ENCODE peak calls at places on chromosomes 13 and 19, in seven cellular contexts. One of them, this sample, is unnamed.

GRCh38 chr19:881385-882071 is 11.5 kb downstream of the MED16 start:
- DNase-seq in fibroblast of mammary gland: no peak
- DNase-seq in body of pancreas: no peak
- DNase-seq in astrocyte: no peak
- DNase-seq in heart right ventricle: no peak
- DNase-seq in dorsolateral prefrontal cortex: no peak
- DNase-seq in endodermal cell: peak
- DNase-seq in this sample: no peak

GRCh38 chr13:102589291-102589822 is 7.4 kb upstream of the TPP2 start:
- DNase-seq in fibroblast of mammary gland: no peak
- DNase-seq in body of pancreas: no peak
- DNase-seq in astrocyte: no peak
- DNase-seq in heart right ventricle: no peak
- DNase-seq in dorsolateral prefrontal cortex: no peak
- DNase-seq in endodermal cell: no peak
- DNase-seq in this sample: no peak

GRCh38 chr13:60431108-60431700 is 34.2 kb downstream of the TDRD3 start:
- DNase-seq in fibroblast of mammary gland: peak
- DNase-seq in body of pancreas: no peak
- DNase-seq in astrocyte: peak
- DNase-seq in heart right ventricle: no peak
- DNase-seq in dorsolateral prefrontal cortex: no peak
- DNase-seq in endodermal cell: no peak
- DNase-seq in this sample: peak

GRCh38 chr19:8578642-8579265 is 1.5 kb upstream of the MYO1F start:
- DNase-seq in fibroblast of mammary gland: peak
- DNase-seq in body of pancreas: peak
- DNase-seq in astrocyte: no peak
- DNase-seq in heart right ventricle: peak
- DNase-seq in dorsolateral prefrontal cortex: peak
- DNase-seq in endodermal cell: peak
- DNase-seq in this sample: peak

GRCh38 chr13:21611385-21611784 is 7.4 kb upstream of the MICU2 start:
- DNase-seq in fibroblast of mammary gland: no peak
- DNase-seq in body of pancreas: no peak
- DNase-seq in astrocyte: no peak
- DNase-seq in heart right ventricle: no peak
- DNase-seq in dorsolateral prefrontal cortex: no peak
- DNase-seq in endodermal cell: no peak
- DNase-seq in this sample: no peak

GRCh38 chr13:84037937-84038464 is 155.7 kb upstream of the SLITRK1 start:
- DNase-seq in fibroblast of mammary gland: no peak
- DNase-seq in body of pancreas: no peak
- DNase-seq in astrocyte: no peak
- DNase-seq in heart right ventricle: no peak
- DNase-seq in dorsolateral prefrontal cortex: no peak
- DNase-seq in endodermal cell: peak
- DNase-seq in this sample: peak

GRCh38 chr19:16153582-16154336 is 10.3 kb downstream of the HSH2D start:
- DNase-seq in fibroblast of mammary gland: no peak
- DNase-seq in body of pancreas: no peak
- DNase-seq in astrocyte: no peak
- DNase-seq in heart right ventricle: no peak
- DNase-seq in dorsolateral prefrontal cortex: no peak
- DNase-seq in endodermal cell: peak
- DNase-seq in this sample: peak

GRCh38 chr13:74675185-74675584 is 541.0 kb upstream of the KLF12 start:
- DNase-seq in fibroblast of mammary gland: peak
- DNase-seq in body of pancreas: no peak
- DNase-seq in astrocyte: peak
- DNase-seq in heart right ventricle: no peak
- DNase-seq in dorsolateral prefrontal cortex: no peak
- DNase-seq in endodermal cell: no peak
- DNase-seq in this sample: no peak

GRCh38 chr19:16319466-16319865 is 5.2 kb upstream of the KLF2 start:
- DNase-seq in fibroblast of mammary gland: no peak
- DNase-seq in body of pancreas: no peak
- DNase-seq in astrocyte: no peak
- DNase-seq in heart right ventricle: no peak
- DNase-seq in dorsolateral prefrontal cortex: no peak
- DNase-seq in endodermal cell: no peak
- DNase-seq in this sample: no peak

GRCh38 chr19:30862876-30863275 is 486.4 kb downstream of the TSHZ3 start:
- DNase-seq in fibroblast of mammary gland: no peak
- DNase-seq in body of pancreas: no peak
- DNase-seq in astrocyte: no peak
- DNase-seq in heart right ventricle: no peak
- DNase-seq in dorsolateral prefrontal cortex: no peak
- DNase-seq in endodermal cell: peak
- DNase-seq in this sample: no peak

GRCh38 chr19:8697671-8698432 is 743 bp downstream of the ACTL9 start:
- DNase-seq in fibroblast of mammary gland: no peak
- DNase-seq in body of pancreas: no peak
- DNase-seq in astrocyte: no peak
- DNase-seq in heart right ventricle: no peak
- DNase-seq in dorsolateral prefrontal cortex: no peak
- DNase-seq in endodermal cell: peak
- DNase-seq in this sample: no peak

GRCh38 chr19:56837492-56837891 is 3.0 kb downstream of the PEG3 start:
- DNase-seq in fibroblast of mammary gland: peak
- DNase-seq in body of pancreas: peak
- DNase-seq in astrocyte: no peak
- DNase-seq in heart right ventricle: peak
- DNase-seq in dorsolateral prefrontal cortex: peak
- DNase-seq in endodermal cell: no peak
- DNase-seq in this sample: no peak

GRCh38 chr19:51359294-51359693 is 6.9 kb downstream of the ETFB start:
- DNase-seq in fibroblast of mammary gland: peak
- DNase-seq in body of pancreas: no peak
- DNase-seq in astrocyte: peak
- DNase-seq in heart right ventricle: no peak
- DNase-seq in dorsolateral prefrontal cortex: no peak
- DNase-seq in endodermal cell: no peak
- DNase-seq in this sample: no peak

GRCh38 chr19:14073925-14074838 is 1.6 kb downstream of the MISP3 start:
- DNase-seq in fibroblast of mammary gland: no peak
- DNase-seq in body of pancreas: peak
- DNase-seq in astrocyte: no peak
- DNase-seq in heart right ventricle: no peak
- DNase-seq in dorsolateral prefrontal cortex: no peak
- DNase-seq in endodermal cell: no peak
- DNase-seq in this sample: no peak

GRCh38 chr19:48513289-48514122 is 1.9 kb upstream of the LMTK3 start:
- DNase-seq in fibroblast of mammary gland: peak
- DNase-seq in body of pancreas: peak
- DNase-seq in astrocyte: peak
- DNase-seq in heart right ventricle: peak
- DNase-seq in dorsolateral prefrontal cortex: peak
- DNase-seq in endodermal cell: peak
- DNase-seq in this sample: peak

GRCh38 chr13:84609716-84610115 is 727.4 kb upstream of the SLITRK1 start:
- DNase-seq in fibroblast of mammary gland: peak
- DNase-seq in body of pancreas: no peak
- DNase-seq in astrocyte: peak
- DNase-seq in heart right ventricle: no peak
- DNase-seq in dorsolateral prefrontal cortex: no peak
- DNase-seq in endodermal cell: no peak
- DNase-seq in this sample: no peak

GRCh38 chr13:90055121-90055520 is 1292.4 kb upstream of the MIR17HG start:
- DNase-seq in fibroblast of mammary gland: peak
- DNase-seq in body of pancreas: no peak
- DNase-seq in astrocyte: peak
- DNase-seq in heart right ventricle: no peak
- DNase-seq in dorsolateral prefrontal cortex: no peak
- DNase-seq in endodermal cell: no peak
- DNase-seq in this sample: no peak

GRCh38 chr19:19860756-19861390 is 4.8 kb upstream of the ZNF253 start:
- DNase-seq in fibroblast of mammary gland: no peak
- DNase-seq in body of pancreas: peak
- DNase-seq in astrocyte: no peak
- DNase-seq in heart right ventricle: no peak
- DNase-seq in dorsolateral prefrontal cortex: no peak
- DNase-seq in endodermal cell: peak
- DNase-seq in this sample: no peak

GRCh38 chr19:18194554-18195238 is 1.7 kb downstream of the MPV17L2 start:
- DNase-seq in fibroblast of mammary gland: peak
- DNase-seq in body of pancreas: peak
- DNase-seq in astrocyte: peak
- DNase-seq in heart right ventricle: peak
- DNase-seq in dorsolateral prefrontal cortex: no peak
- DNase-seq in endodermal cell: peak
- DNase-seq in this sample: no peak

DNA sequence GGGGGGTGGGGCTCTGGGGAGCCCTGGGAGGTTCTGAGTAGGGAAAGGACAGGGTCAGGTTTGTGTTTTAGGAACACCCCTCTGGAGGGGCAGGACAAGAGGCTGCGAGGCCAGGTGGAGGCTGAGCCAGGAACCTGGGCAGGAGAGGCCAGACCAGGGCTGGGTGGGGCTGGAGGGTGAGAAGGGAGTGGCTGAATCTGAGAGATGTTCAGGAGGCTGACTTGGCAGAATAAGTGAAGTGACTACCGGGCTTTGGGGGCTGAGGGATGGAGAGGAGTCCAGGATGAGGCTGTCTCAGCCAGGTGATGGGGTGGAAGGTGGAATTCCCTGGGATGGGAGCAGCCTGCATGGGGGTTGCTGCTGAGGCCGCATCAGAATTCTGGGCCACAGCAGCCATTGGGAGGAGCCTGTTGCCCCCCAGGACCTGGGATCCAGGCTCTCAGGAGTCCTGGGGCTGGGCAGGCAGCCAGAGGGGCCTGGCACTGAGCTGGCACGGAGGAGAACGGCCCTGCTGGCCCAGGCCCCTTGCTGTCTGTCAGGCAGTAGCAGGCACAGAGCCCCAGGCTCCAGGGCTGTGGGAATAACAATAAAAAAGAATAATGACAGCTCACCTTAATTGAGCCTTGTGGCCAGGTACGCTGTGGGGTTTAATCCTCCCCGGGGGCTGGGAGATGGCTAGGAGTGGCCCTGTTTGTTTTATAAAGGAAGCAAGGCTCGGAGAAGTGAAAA is 3.3 kb downstream of the PPP5C start:
- DNase-seq in fibroblast of mammary gland: no peak
- DNase-seq in body of pancreas: no peak
- DNase-seq in astrocyte: no peak
- DNase-seq in heart right ventricle: peak
- DNase-seq in dorsolateral prefrontal cortex: no peak
- DNase-seq in endodermal cell: no peak
- DNase-seq in this sample: no peak
- H3K4me3 ChIP-seq in fibroblast of mammary gland: no peak
- H3K4me3 ChIP-seq in body of pancreas: no peak
- H3K4me3 ChIP-seq in astrocyte: no peak
- H3K4me3 ChIP-seq in heart right ventricle: no peak
- H3K4me3 ChIP-seq in dorsolateral prefrontal cortex: no peak
- H3K4me3 ChIP-seq in endodermal cell: no peak
- H3K4me3 ChIP-seq in this sample: no peak

DNA sequence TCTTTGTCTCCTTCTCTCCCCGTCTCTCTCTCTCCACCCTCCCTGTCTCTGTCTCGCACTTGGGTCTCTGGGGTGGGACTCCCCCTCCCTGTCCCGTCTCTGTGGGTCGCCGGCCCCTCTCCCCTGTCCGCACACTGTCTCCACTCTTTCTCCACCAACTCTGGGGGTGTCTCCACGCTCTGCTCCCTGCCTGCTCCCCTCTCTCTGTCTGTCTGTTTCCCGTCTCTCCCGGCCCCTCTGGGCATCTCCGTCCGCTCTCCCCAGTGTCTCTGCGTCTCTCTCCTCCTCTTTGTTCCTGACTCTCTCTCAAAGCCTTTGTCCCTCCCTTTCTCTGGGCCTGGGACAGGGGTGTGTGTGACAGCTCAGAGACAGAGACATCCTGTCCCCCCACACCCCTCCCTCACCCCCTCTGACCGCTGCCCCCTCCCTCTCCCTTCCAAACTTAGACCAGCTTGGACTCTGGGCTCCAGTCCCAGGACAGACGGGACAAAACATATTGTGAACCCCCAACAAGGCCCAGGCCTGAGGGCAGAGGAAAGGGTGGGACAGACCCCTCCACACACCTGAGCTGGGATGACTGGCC is 661 bp upstream of the SBK3 start:
- DNase-seq in fibroblast of mammary gland: no peak
- DNase-seq in body of pancreas: no peak
- DNase-seq in astrocyte: no peak
- DNase-seq in heart right ventricle: peak
- DNase-seq in dorsolateral prefrontal cortex: no peak
- DNase-seq in endodermal cell: no peak
- DNase-seq in this sample: no peak
- H3K4me3 ChIP-seq in fibroblast of mammary gland: no peak
- H3K4me3 ChIP-seq in body of pancreas: no peak
- H3K4me3 ChIP-seq in astrocyte: no peak
- H3K4me3 ChIP-seq in heart right ventricle: peak
- H3K4me3 ChIP-seq in dorsolateral prefrontal cortex: no peak
- H3K4me3 ChIP-seq in endodermal cell: no peak
- H3K4me3 ChIP-seq in this sample: no peak

GRCh38 chr13:109784590-109785140 is 1.7 kb downstream of the IRS2 start:
- DNase-seq in fibroblast of mammary gland: peak
- DNase-seq in body of pancreas: peak
- DNase-seq in astrocyte: peak
- DNase-seq in heart right ventricle: peak
- DNase-seq in dorsolateral prefrontal cortex: peak
- DNase-seq in endodermal cell: peak
- DNase-seq in this sample: no peak
- H3K4me3 ChIP-seq in fibroblast of mammary gland: peak
- H3K4me3 ChIP-seq in body of pancreas: no peak
- H3K4me3 ChIP-seq in astrocyte: peak
- H3K4me3 ChIP-seq in heart right ventricle: peak
- H3K4me3 ChIP-seq in dorsolateral prefrontal cortex: peak
- H3K4me3 ChIP-seq in endodermal cell: peak
- H3K4me3 ChIP-seq in this sample: no peak

GRCh38 chr19:2888739-2889224 is 11.9 kb upstream of the ZNF57 start:
- DNase-seq in fibroblast of mammary gland: no peak
- DNase-seq in body of pancreas: peak
- DNase-seq in astrocyte: no peak
- DNase-seq in heart right ventricle: peak
- DNase-seq in dorsolateral prefrontal cortex: no peak
- DNase-seq in endodermal cell: no peak
- DNase-seq in this sample: peak

GRCh38 chr19:2883686-2884439 is 16.7 kb downstream of the ZNF556 start:
- DNase-seq in fibroblast of mammary gland: peak
- DNase-seq in body of pancreas: no peak
- DNase-seq in astrocyte: no peak
- DNase-seq in heart right ventricle: no peak
- DNase-seq in dorsolateral prefrontal cortex: no peak
- DNase-seq in endodermal cell: no peak
- DNase-seq in this sample: peak

GRCh38 chr19:2885736-2886135 is 15.0 kb upstream of the ZNF57 start:
- DNase-seq in fibroblast of mammary gland: no peak
- DNase-seq in body of pancreas: no peak
- DNase-seq in astrocyte: no peak
- DNase-seq in heart right ventricle: no peak
- DNase-seq in dorsolateral prefrontal cortex: no peak
- DNase-seq in endodermal cell: no peak
- DNase-seq in this sample: no peak

DNA sequence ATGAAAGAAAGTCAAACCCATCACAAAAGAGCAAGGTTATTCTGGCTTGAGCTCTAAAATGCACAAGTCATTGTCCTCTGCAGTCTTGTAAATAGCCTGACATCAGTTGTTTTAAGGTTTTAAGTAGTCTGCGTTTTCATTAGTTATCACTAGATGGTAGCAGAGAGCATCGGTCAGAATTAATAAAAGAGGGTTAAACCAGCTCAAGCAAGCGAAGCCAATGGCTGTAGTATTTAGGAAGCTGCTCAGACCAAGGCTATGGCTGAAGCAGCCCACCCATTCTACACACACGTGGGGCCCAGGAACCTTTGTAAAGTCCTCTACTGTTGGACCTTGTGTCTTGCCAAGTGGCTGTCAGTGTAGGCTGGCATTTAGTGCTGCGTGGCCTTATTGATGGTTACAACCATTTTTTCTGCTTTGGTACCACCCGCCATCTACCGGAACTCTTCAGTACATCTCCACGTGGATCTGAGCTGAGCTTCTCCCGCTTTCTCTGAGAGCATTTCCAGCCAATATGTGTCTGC is 13.3 kb upstream of the ZNF57 start:
- DNase-seq in fibroblast of mammary gland: peak
- DNase-seq in body of pancreas: peak
- DNase-seq in astrocyte: peak
- DNase-seq in heart right ventricle: no peak
- DNase-seq in dorsolateral prefrontal cortex: no peak
- DNase-seq in endodermal cell: peak
- DNase-seq in this sample: peak
- H3K4me3 ChIP-seq in fibroblast of mammary gland: no peak
- H3K4me3 ChIP-seq in body of pancreas: no peak
- H3K4me3 ChIP-seq in astrocyte: no peak
- H3K4me3 ChIP-seq in heart right ventricle: no peak
- H3K4me3 ChIP-seq in dorsolateral prefrontal cortex: no peak
- H3K4me3 ChIP-seq in endodermal cell: no peak
- H3K4me3 ChIP-seq in this sample: peak